ENCODE peak calls at places on chromosomes 7 and 10, in nine cellular contexts. One of them, this sample, is unnamed.

GRCh38 chr10:44325157-44325556 is 59.7 kb downstream of the CXCL12 start:
- DNase-seq in GM23248: no peak
- DNase-seq in A549: no peak
- DNase-seq in lower lobe of right lung: no peak
- DNase-seq in CD8-positive, alpha-beta T cell: no peak
- DNase-seq in colonic mucosa: peak; percentile 79
- DNase-seq in K562: no peak
- DNase-seq in AG04450: no peak
- DNase-seq in heart left ventricle: no peak
- DNase-seq in this sample: peak; percentile 56

GRCh38 chr10:28532223-28532508 is 752 bp upstream of the WAC start:
- DNase-seq in A549: no peak
- DNase-seq in GM23248: peak; percentile 79
- DNase-seq in heart left ventricle: no peak
- DNase-seq in colonic mucosa: peak; percentile 52
- DNase-seq in CD8-positive, alpha-beta T cell: no peak
- DNase-seq in K562: no peak
- DNase-seq in lower lobe of right lung: no peak
- DNase-seq in AG04450: peak; percentile 6
- DNase-seq in this sample: no peak

GRCh38 chr10:86747796-86748581 is 8.4 kb upstream of the BMPR1A start:
- DNase-seq in colonic mucosa: no peak
- DNase-seq in lower lobe of right lung: no peak
- DNase-seq in heart left ventricle: no peak
- DNase-seq in K562: no peak
- DNase-seq in CD8-positive, alpha-beta T cell: no peak
- DNase-seq in AG04450: no peak
- DNase-seq in A549: peak; percentile 20
- DNase-seq in GM23248: peak; percentile 52
- DNase-seq in this sample: no peak

GRCh38 chr10:3873728-3874461 is 88.9 kb upstream of the KLF6 start:
- DNase-seq in K562: peak; percentile 51
- DNase-seq in AG04450: no peak
- DNase-seq in GM23248: peak; percentile 80
- DNase-seq in A549: peak; percentile 86
- DNase-seq in colonic mucosa: no peak
- DNase-seq in heart left ventricle: no peak
- DNase-seq in lower lobe of right lung: no peak
- DNase-seq in CD8-positive, alpha-beta T cell: no peak
- DNase-seq in this sample: no peak

GRCh38 chr10:43193496-43194080 is 55.3 kb downstream of the CSGALNACT2 start:
- DNase-seq in GM23248: no peak
- DNase-seq in heart left ventricle: no peak
- DNase-seq in colonic mucosa: no peak
- DNase-seq in CD8-positive, alpha-beta T cell: no peak
- DNase-seq in lower lobe of right lung: peak; percentile 30
- DNase-seq in K562: peak; percentile 12
- DNase-seq in AG04450: no peak
- DNase-seq in A549: no peak
- DNase-seq in this sample: no peak

GRCh38 chr10:75967491-75967890 is 536.1 kb downstream of the LRMDA start:
- DNase-seq in AG04450: no peak
- DNase-seq in CD8-positive, alpha-beta T cell: no peak
- DNase-seq in GM23248: no peak
- DNase-seq in A549: no peak
- DNase-seq in heart left ventricle: no peak
- DNase-seq in K562: no peak
- DNase-seq in colonic mucosa: no peak
- DNase-seq in lower lobe of right lung: no peak
- DNase-seq in this sample: no peak

GRCh38 chr7:103865442-103865841 is 124.0 kb downstream of the RELN start:
- DNase-seq in lower lobe of right lung: no peak
- DNase-seq in colonic mucosa: no peak
- DNase-seq in K562: no peak
- DNase-seq in AG04450: no peak
- DNase-seq in GM23248: no peak
- DNase-seq in heart left ventricle: no peak
- DNase-seq in A549: no peak
- DNase-seq in CD8-positive, alpha-beta T cell: no peak
- DNase-seq in this sample: no peak

GRCh38 chr7:122137291-122138077 is 6.6 kb downstream of the AASS start:
- DNase-seq in CD8-positive, alpha-beta T cell: no peak
- DNase-seq in A549: no peak
- DNase-seq in lower lobe of right lung: no peak
- DNase-seq in AG04450: no peak
- DNase-seq in K562: no peak
- DNase-seq in GM23248: peak; percentile 27
- DNase-seq in heart left ventricle: no peak
- DNase-seq in colonic mucosa: no peak
- DNase-seq in this sample: no peak

GRCh38 chr10:77186936-77187335 is 450.7 kb downstream of the KCNMA1 start:
- DNase-seq in colonic mucosa: no peak
- DNase-seq in K562: no peak
- DNase-seq in lower lobe of right lung: no peak
- DNase-seq in CD8-positive, alpha-beta T cell: no peak
- DNase-seq in A549: no peak
- DNase-seq in GM23248: peak; percentile 14
- DNase-seq in AG04450: no peak
- DNase-seq in heart left ventricle: no peak
- DNase-seq in this sample: no peak

GRCh38 chr10:79239275-79239779 is 107.9 kb upstream of the PPIF start:
- DNase-seq in A549: peak; percentile 13
- DNase-seq in CD8-positive, alpha-beta T cell: no peak
- DNase-seq in heart left ventricle: peak; percentile 61
- DNase-seq in AG04450: no peak
- DNase-seq in K562: peak; percentile 70
- DNase-seq in GM23248: peak; percentile 86
- DNase-seq in lower lobe of right lung: peak; percentile 86
- DNase-seq in colonic mucosa: peak; percentile 51
- DNase-seq in this sample: peak; percentile 34

GRCh38 chr10:128839701-128840100 is 627.3 kb upstream of the MGMT start:
- DNase-seq in GM23248: no peak
- DNase-seq in A549: no peak
- DNase-seq in lower lobe of right lung: no peak
- DNase-seq in CD8-positive, alpha-beta T cell: no peak
- DNase-seq in AG04450: no peak
- DNase-seq in colonic mucosa: no peak
- DNase-seq in heart left ventricle: no peak
- DNase-seq in K562: no peak
- DNase-seq in this sample: no peak

GRCh38 chr7:134720091-134720935 is 59.1 kb upstream of the CALD1 start:
- DNase-seq in colonic mucosa: no peak
- DNase-seq in A549: no peak
- DNase-seq in AG04450: no peak
- DNase-seq in GM23248: peak; percentile 51
- DNase-seq in CD8-positive, alpha-beta T cell: no peak
- DNase-seq in lower lobe of right lung: no peak
- DNase-seq in K562: no peak
- DNase-seq in heart left ventricle: no peak
- DNase-seq in this sample: no peak

GRCh38 chr10:127942811-127943210 is 35.9 kb downstream of the PTPRE start:
- DNase-seq in A549: no peak
- DNase-seq in K562: no peak
- DNase-seq in colonic mucosa: no peak
- DNase-seq in AG04450: no peak
- DNase-seq in lower lobe of right lung: no peak
- DNase-seq in GM23248: no peak
- DNase-seq in CD8-positive, alpha-beta T cell: no peak
- DNase-seq in heart left ventricle: no peak
- DNase-seq in this sample: no peak

GRCh38 chr10:102616071-102616770 is 28.1 kb upstream of the TRIM8 start:
- DNase-seq in AG04450: no peak
- DNase-seq in GM23248: no peak
- DNase-seq in heart left ventricle: peak; percentile 88
- DNase-seq in colonic mucosa: peak; percentile 53
- DNase-seq in A549: no peak
- DNase-seq in K562: no peak
- DNase-seq in lower lobe of right lung: peak; percentile 51
- DNase-seq in CD8-positive, alpha-beta T cell: no peak
- DNase-seq in this sample: no peak

GRCh38 chr7:69395072-69395714 is 203.1 kb upstream of the AUTS2 start:
- DNase-seq in AG04450: no peak
- DNase-seq in colonic mucosa: no peak
- DNase-seq in A549: peak; percentile 63
- DNase-seq in heart left ventricle: no peak
- DNase-seq in lower lobe of right lung: no peak
- DNase-seq in CD8-positive, alpha-beta T cell: no peak
- DNase-seq in K562: no peak
- DNase-seq in GM23248: peak; percentile 93
- DNase-seq in this sample: no peak

GRCh38 chr7:112025556-112025955 is 180.6 kb downstream of the DOCK4 start:
- DNase-seq in heart left ventricle: no peak
- DNase-seq in AG04450: no peak
- DNase-seq in A549: no peak
- DNase-seq in colonic mucosa: no peak
- DNase-seq in GM23248: no peak
- DNase-seq in CD8-positive, alpha-beta T cell: no peak
- DNase-seq in K562: no peak
- DNase-seq in lower lobe of right lung: no peak
- DNase-seq in this sample: no peak
- H3K27ac ChIP-seq in heart left ventricle: no peak overlapping the region
- H3K27ac ChIP-seq in AG04450: no peak overlapping the region
- H3K27ac ChIP-seq in A549: no peak overlapping the region
- H3K27ac ChIP-seq in colonic mucosa: no peak overlapping the region
- H3K27ac ChIP-seq in GM23248: no peak overlapping the region
- H3K27ac ChIP-seq in CD8-positive, alpha-beta T cell: no peak overlapping the region
- H3K27ac ChIP-seq in K562: no peak overlapping the region
- H3K27ac ChIP-seq in lower lobe of right lung: no peak overlapping the region
- H3K27ac ChIP-seq in this sample: no peak overlapping the region

DNA sequence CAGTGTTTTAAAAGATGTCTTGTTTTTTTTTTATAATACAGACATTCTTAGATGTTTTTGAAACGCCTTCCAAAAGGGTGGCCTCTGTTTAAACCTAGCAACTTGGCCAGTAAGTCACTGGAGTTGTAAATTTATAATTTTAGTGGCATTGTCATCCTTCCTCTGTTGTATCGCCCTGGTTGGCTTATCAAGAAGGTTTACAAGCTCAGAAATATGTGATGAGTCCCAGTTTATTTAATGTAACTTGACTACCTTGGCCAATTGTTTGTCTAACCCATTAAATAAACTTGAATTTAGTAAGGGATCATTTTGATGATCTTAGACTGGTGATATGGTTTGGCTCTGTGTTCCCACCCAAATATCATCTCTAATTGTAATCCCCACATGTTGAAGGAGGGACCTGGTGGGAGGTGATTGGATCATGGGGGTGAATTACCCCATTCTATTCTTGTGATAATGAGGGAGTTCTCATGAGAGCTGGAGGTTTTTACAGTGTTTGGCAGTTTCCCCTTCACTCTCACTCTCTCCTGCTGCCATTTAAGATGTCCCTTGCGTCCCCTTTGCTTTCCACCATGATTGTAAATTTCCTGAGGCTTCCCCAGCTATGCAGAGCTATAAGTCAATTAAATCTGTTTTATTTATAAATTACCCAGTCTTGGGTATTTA is 13.4 kb upstream of the NT5C3A start:
- DNase-seq in AG04450: no peak
- DNase-seq in colonic mucosa: no peak
- DNase-seq in heart left ventricle: no peak
- DNase-seq in CD8-positive, alpha-beta T cell: no peak
- DNase-seq in GM23248: no peak
- DNase-seq in K562: no peak
- DNase-seq in lower lobe of right lung: no peak
- DNase-seq in A549: no peak
- DNase-seq in this sample: no peak
- H3K27ac ChIP-seq in AG04450: no peak overlapping the region
- H3K27ac ChIP-seq in colonic mucosa: no peak overlapping the region
- H3K27ac ChIP-seq in heart left ventricle: no peak overlapping the region
- H3K27ac ChIP-seq in CD8-positive, alpha-beta T cell: no peak overlapping the region
- H3K27ac ChIP-seq in GM23248: no peak overlapping the region
- H3K27ac ChIP-seq in K562: no peak overlapping the region
- H3K27ac ChIP-seq in lower lobe of right lung: no peak overlapping the region
- H3K27ac ChIP-seq in A549: no peak overlapping the region
- H3K27ac ChIP-seq in this sample: no peak overlapping the region

DNA sequence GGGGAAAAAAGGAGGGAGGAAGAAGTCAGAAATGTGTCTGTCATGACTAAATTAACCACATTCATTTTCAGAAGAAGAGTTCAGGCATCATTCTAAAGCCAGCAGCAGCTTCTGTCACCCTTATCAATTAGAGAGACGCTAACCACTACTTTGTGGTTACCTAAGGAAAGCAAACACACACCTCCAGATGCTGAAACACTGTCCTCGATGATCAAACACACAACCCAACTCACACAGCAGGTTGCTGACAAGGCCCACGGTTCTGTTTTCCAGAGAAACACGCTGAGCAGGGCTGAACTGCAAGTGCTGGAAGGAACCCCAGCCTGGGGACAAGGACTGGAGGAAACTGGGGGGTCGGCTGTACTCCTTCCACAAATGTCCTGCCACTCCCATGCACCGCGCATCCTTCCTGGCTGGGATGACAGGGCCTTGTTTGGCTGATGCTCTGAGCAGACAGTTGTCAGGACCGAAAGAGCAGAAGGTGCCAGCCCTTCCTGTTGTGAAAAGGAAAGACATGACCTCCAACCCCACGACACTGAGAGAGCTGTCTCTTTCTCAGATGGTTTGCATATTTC is 36.6 kb downstream of the PRKCQ start:
- DNase-seq in AG04450: no peak
- DNase-seq in colonic mucosa: no peak
- DNase-seq in heart left ventricle: no peak
- DNase-seq in A549: no peak
- DNase-seq in lower lobe of right lung: no peak
- DNase-seq in K562: no peak
- DNase-seq in GM23248: no peak
- DNase-seq in CD8-positive, alpha-beta T cell: peak; percentile 60
- DNase-seq in this sample: no peak
- H3K27ac ChIP-seq in AG04450: no peak overlapping the region
- H3K27ac ChIP-seq in colonic mucosa: peak overlapping the region; percentile 22
- H3K27ac ChIP-seq in heart left ventricle: no peak overlapping the region
- H3K27ac ChIP-seq in A549: no peak overlapping the region
- H3K27ac ChIP-seq in lower lobe of right lung: peak overlapping the region; percentile 62
- H3K27ac ChIP-seq in K562: no peak overlapping the region
- H3K27ac ChIP-seq in GM23248: no peak overlapping the region
- H3K27ac ChIP-seq in CD8-positive, alpha-beta T cell: peak overlapping the region; percentile 78
- H3K27ac ChIP-seq in this sample: no peak overlapping the region

DNA sequence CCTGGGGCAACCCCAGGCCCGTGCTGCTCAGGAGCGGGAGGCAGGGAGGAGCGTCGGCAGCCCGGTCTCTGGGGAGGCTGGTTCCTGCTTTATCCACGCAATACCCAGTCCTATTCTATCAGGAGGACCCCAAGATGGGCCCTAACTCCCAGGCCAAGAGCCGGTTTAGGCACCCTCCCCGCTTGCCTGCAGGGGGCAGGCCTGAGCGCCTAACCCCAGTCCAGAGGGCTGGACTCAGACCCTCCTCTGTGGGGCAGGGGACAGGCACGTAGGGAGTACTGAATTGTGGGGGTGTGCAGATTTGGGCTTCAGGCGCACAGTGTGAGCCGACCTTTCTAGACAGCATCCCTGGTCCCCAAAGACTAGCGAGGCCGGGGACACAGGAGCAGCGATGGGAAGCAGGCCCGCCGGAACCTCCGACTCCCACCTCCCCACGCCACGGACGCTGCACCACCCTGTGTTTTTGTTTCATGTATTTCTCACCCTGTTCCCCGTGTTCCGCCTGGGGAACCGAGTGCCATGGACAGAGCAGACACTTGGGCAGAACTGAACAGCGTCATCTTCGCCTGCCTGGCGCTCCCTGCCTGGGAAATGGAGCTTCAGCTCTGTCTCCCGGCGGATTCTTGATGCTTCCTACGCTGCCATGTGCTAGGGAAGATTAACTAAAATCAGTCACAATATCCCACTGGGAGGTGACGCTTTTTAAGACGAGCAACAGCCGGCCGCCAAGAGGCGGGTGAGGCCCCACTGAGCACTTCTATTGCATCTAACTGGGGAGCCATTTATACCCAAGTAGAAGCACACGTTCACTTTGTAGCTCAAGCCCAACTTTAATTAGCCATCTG is 5.3 kb downstream of the NUDT1 start:
- DNase-seq in GM23248: peak; percentile 62
- DNase-seq in A549: no peak
- DNase-seq in lower lobe of right lung: no peak
- DNase-seq in heart left ventricle: no peak
- DNase-seq in colonic mucosa: no peak
- DNase-seq in K562: peak; percentile 78
- DNase-seq in AG04450: no peak
- DNase-seq in CD8-positive, alpha-beta T cell: no peak
- DNase-seq in this sample: no peak
- H3K27ac ChIP-seq in GM23248: peak overlapping the region; percentile 99
- H3K27ac ChIP-seq in A549: no peak overlapping the region
- H3K27ac ChIP-seq in lower lobe of right lung: no peak overlapping the region
- H3K27ac ChIP-seq in heart left ventricle: no peak overlapping the region
- H3K27ac ChIP-seq in colonic mucosa: no peak overlapping the region
- H3K27ac ChIP-seq in K562: no peak overlapping the region
- H3K27ac ChIP-seq in AG04450: no peak overlapping the region
- H3K27ac ChIP-seq in CD8-positive, alpha-beta T cell: no peak overlapping the region
- H3K27ac ChIP-seq in this sample: no peak overlapping the region